ENCODE peak calls at places on chromosomes 11 and 22, in seven cellular contexts. K is A549; V is aorta; O is pancreas; Y is effector memory CD4-positive, alpha-beta T cell; N is heart left ventricle; U is GM23248. S is an unnamed sample. For H3K4me1, the result is how much of the 10 kb centered on the place peaks cover.

GRCh38 chr22:43044402-43044801 is 29.5 kb upstream of the PACSIN2 start:
- DNase-seq in K (no peak), V (no peak), O (no peak), Y (no peak), N (no peak), U (no peak), S (no peak)

GRCh38 chr11:83044958-83045712 is 26.6 kb downstream of the RAB30 start:
- DNase-seq in K (peak), V (no peak), O (no peak), Y (no peak), N (no peak), U (peak), S (peak)

GRCh38 chr22:47160781-47161520 is 398.5 kb downstream of the TBC1D22A start:
- DNase-seq in K (no peak), V (no peak), O (no peak), Y (no peak), N (peak), U (no peak), S (no peak)

GRCh38 chr11:130765951-130766649 is 150.2 kb downstream of the SNX19 start:
- DNase-seq in K (no peak), V (no peak), O (no peak), Y (no peak), N (no peak), U (peak), S (no peak)

GRCh38 chr11:35464308-35464707 is 45.0 kb upstream of the SLC1A2 start:
- DNase-seq in K (no peak), V (no peak), O (no peak), Y (no peak), N (no peak), U (peak), S (no peak)

GRCh38 chr11:73233211-73233610 is 15.1 kb downstream of the P2RY2 start:
- DNase-seq in K (no peak), V (peak), O (no peak), Y (no peak), N (no peak), U (no peak), S (no peak)

GRCh38 chr11:37182036-37182435 is 584.0 kb upstream of the RAG2 start:
- DNase-seq in K (no peak), V (no peak), O (no peak), Y (no peak), N (no peak), U (no peak), S (no peak)

GRCh38 chr11:121300972-121301699 is 8.6 kb downstream of the SC5D start:
- DNase-seq in K (no peak), V (no peak), O (no peak), Y (no peak), N (no peak), U (no peak), S (no peak)

GRCh38 chr11:68215524-68216170 is 2.6 kb upstream of the KMT5B start:
- DNase-seq in K (no peak), V (no peak), O (no peak), Y (no peak), N (no peak), U (no peak), S (no peak)

GRCh38 chr11:63888170-63889086 is 28.5 kb downstream of the RCOR2 start:
- DNase-seq in K (no peak), V (peak), O (peak), Y (peak), N (peak), U (peak), S (peak)

GRCh38 chr22:44686873-44687600 is 15.0 kb upstream of the PRR5 start:
- DNase-seq in K (no peak), V (no peak), O (no peak), Y (no peak), N (no peak), U (no peak), S (no peak)

GRCh38 chr22:21104126-21104691 is 58.5 kb downstream of the LRRC74B start:
- DNase-seq in K (no peak), V (no peak), O (no peak), Y (no peak), N (no peak), U (no peak), S (no peak)

GRCh38 chr11:65116370-65117205 is 913 bp downstream of the ZNHIT2 start:
- DNase-seq in K (no peak), V (no peak), O (peak), Y (peak), N (no peak), U (peak), S (peak)

GRCh38 chr11:70579376-70579955 is 181.1 kb downstream of the CTTN start:
- DNase-seq in K (no peak), V (no peak), O (no peak), Y (no peak), N (peak), U (no peak), S (no peak)

GRCh38 chr22:22342697-22343602 is 98.4 kb downstream of the VPREB1 start:
- DNase-seq in K (peak), V (no peak), O (peak), Y (peak), N (no peak), U (peak), S (peak)

GRCh38 chr11:130631119-130631518 is 182.7 kb downstream of the ADAMTS15 start:
- DNase-seq in K (peak), V (no peak), O (no peak), Y (no peak), N (no peak), U (peak), S (no peak)

GRCh38 chr11:119338318-119338890 is 2.3 kb downstream of the C1QTNF5 start:
- DNase-seq in K (peak), V (peak), O (peak), Y (peak), N (peak), U (peak), S (peak)

GRCh38 chr22:39243443-39244072 is 1.2 kb downstream of the PDGFB start:
- DNase-seq in K (peak), V (no peak), O (peak), Y (no peak), N (peak), U (no peak), S (no peak)

GRCh38 chr11:123677510-123677909 is 23.1 kb upstream of the SCN3B start:
- DNase-seq in K (no peak), V (no peak), O (no peak), Y (no peak), N (no peak), U (no peak), S (no peak)

GRCh38 chr11:74055938-74056337 is 47.1 kb upstream of the UCP3 start:
- DNase-seq in K (peak), V (no peak), O (no peak), Y (no peak), N (no peak), U (peak), S (no peak)

GRCh38 chr22:47433627-47434026 is 671.2 kb downstream of the TBC1D22A start:
- DNase-seq in K (no peak), V (no peak), O (no peak), Y (no peak), N (no peak), U (no peak), S (no peak)

GRCh38 chr22:27435839-27436581 is 365.5 kb downstream of the MN1 start:
- DNase-seq in K (no peak), V (peak), O (no peak), Y (no peak), N (peak), U (peak), S (no peak)

GRCh38 chr11:17643506-17644405 is 75.6 kb upstream of the MYOD1 start:
- DNase-seq in K (no peak), V (no peak), O (no peak), Y (no peak), N (no peak), U (no peak), S (no peak)

GRCh38 chr11:1890856-1891830 is 552 bp downstream of the PRR33 start:
- DNase-seq in K (no peak), V (no peak), O (no peak), Y (no peak), N (peak), U (no peak), S (no peak)

GRCh38 chr22:37741312-37741795 is 44.5 kb downstream of the TRIOBP start:
- DNase-seq in K (peak), V (peak), O (peak), Y (no peak), N (peak), U (peak), S (no peak)

GRCh38 chr22:42294034-42294985 is 23.9 kb upstream of the TCF20 start:
- DNase-seq in K (no peak), V (peak), O (peak), Y (no peak), N (no peak), U (peak), S (no peak)

GRCh38 chr11:123519797-123520193 is 89.7 kb downstream of the GRAMD1B start:
- DNase-seq in K (no peak), V (no peak), O (no peak), Y (no peak), N (no peak), U (no peak), S (no peak)

GRCh38 chr22:36329217-36330078 is 58.3 kb downstream of the MYH9 start:
- DNase-seq in K (peak), V (peak), O (peak), Y (peak), N (no peak), U (peak), S (peak)

GRCh38 chr22:36330127-36330526 is 57.6 kb downstream of the MYH9 start:
- DNase-seq in K (no peak), V (no peak), O (no peak), Y (no peak), N (no peak), U (peak), S (no peak)

GRCh38 chr22:36328635-36329216 is 59.0 kb downstream of the MYH9 start:
- DNase-seq in K (peak), V (peak), O (peak), Y (peak), N (no peak), U (peak), S (peak)

GRCh38 chr22:36326178-36327161 is 61.3 kb downstream of the MYH9 start:
- DNase-seq in K (no peak), V (no peak), O (no peak), Y (no peak), N (no peak), U (no peak), S (no peak)

GRCh38 chr22:36327922-36328551 is 59.7 kb downstream of the MYH9 start:
- DNase-seq in K (no peak), V (no peak), O (peak), Y (no peak), N (no peak), U (peak), S (no peak)
- H3K27ac ChIP-seq in K (peak), V (peak), O (peak), Y (peak), N (peak), U (peak), S (peak)

GRCh38 chr11:114098927-114099326 is 39.4 kb downstream of the ZBTB16 start:
- DNase-seq in K (no peak), V (no peak), O (peak), Y (no peak), N (no peak), U (no peak), S (no peak)

GRCh38 chr11:114092953-114093352 is 33.4 kb downstream of the ZBTB16 start:
- DNase-seq in K (no peak), V (no peak), O (no peak), Y (no peak), N (no peak), U (no peak), S (no peak)

GRCh38 chr11:114094516-114094915 is 35.0 kb downstream of the ZBTB16 start:
- DNase-seq in K (no peak), V (no peak), O (no peak), Y (no peak), N (no peak), U (no peak), S (no peak)

GRCh38 chr11:114092478-114092877 is 33.0 kb downstream of the ZBTB16 start:
- DNase-seq in K (no peak), V (no peak), O (no peak), Y (no peak), N (no peak), U (no peak), S (no peak)

DNA sequence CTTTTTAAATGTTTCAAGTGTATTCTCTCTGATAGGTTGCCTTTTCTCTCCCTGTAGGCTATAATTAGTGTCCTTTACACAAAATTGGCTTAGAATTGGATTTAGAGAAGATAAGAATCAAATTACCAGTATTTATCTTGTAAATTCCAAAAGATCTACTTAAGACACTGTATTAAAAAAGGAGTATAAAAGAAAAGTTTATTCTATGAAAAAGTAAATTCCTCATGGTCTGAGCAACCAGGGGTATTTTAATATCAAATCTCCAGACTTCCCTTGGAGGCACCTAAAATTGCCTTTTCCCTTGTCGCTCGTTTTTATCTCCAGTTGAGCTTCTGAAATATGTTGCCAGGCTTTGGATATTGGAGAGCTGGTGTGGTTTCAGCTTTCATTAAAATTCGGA is 36.4 kb downstream of the ZBTB16 start:
- DNase-seq in K (no peak), V (no peak), O (no peak), Y (no peak), N (no peak), U (no peak), S (no peak)
- H3K4me1 ChIP-seq in K (under half), V (under half), O (half or more), Y (under half), N (half or more), U (under half), S (under half)

GRCh38 chr11:9775393-9775780 is 111.5 kb downstream of the SWAP70 start:
- DNase-seq in K (no peak), V (no peak), O (no peak), Y (no peak), N (no peak), U (no peak), S (no peak)
- H3K27ac ChIP-seq in K (peak), V (no peak), O (no peak), Y (no peak), N (peak), U (peak), S (no peak)

GRCh38 chr11:57792870-57793269 is 31.3 kb downstream of the CTNND1 start:
- DNase-seq in K (peak), V (no peak), O (no peak), Y (no peak), N (no peak), U (no peak), S (no peak)
- H3K4me1 ChIP-seq in K (half or more), V (under half), O (under half), Y (under half), N (under half), U (under half), S (under half)

DNA sequence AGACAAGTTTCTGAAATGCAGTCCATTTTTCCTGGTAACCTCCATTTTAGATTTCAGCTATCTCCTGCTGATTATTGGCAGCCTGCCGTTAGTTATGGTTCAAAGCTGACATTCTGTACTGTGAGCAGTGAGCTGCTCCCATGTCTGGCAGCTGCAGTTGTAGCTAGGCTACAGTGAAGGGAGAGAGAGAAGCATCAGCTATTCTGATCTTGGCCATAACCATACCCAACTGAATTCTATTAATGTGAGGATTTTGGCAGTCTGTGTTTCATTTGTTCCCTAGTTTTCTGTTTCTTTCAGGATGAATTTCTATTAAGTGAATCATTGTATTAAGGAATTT is 33.4 kb downstream of the SIK2 start:
- DNase-seq in K (no peak), V (peak), O (no peak), Y (no peak), N (no peak), U (peak), S (no peak)
- H3K27ac ChIP-seq in K (no peak), V (no peak), O (peak), Y (no peak), N (peak), U (peak), S (no peak)

GRCh38 chr11:94673353-94673752 is 94.8 kb upstream of the AMOTL1 start:
- DNase-seq in K (no peak), V (no peak), O (no peak), Y (no peak), N (no peak), U (no peak), S (no peak)

GRCh38 chr11:94675239-94675638 is 92.9 kb upstream of the AMOTL1 start:
- DNase-seq in K (no peak), V (no peak), O (no peak), Y (no peak), N (no peak), U (no peak), S (no peak)

GRCh38 chr11:94671553-94672366 is 96.4 kb upstream of the AMOTL1 start:
- DNase-seq in K (no peak), V (no peak), O (no peak), Y (no peak), N (no peak), U (peak), S (no peak)

GRCh38 chr11:94674005-94674491 is 94.1 kb upstream of the AMOTL1 start:
- DNase-seq in K (no peak), V (no peak), O (no peak), Y (no peak), N (no peak), U (peak), S (no peak)

GRCh38 chr11:94672636-94673035 is 95.5 kb upstream of the AMOTL1 start:
- DNase-seq in K (no peak), V (no peak), O (no peak), Y (no peak), N (no peak), U (no peak), S (no peak)
- H3K4me1 ChIP-seq in K (under half), V (under half), O (under half), Y (under half), N (under half), U (under half), S (under half)

GRCh38 chr11:14620027-14620511 is 23.5 kb upstream of the PDE3B start:
- DNase-seq in K (no peak), V (no peak), O (no peak), Y (no peak), N (no peak), U (no peak), S (no peak)

GRCh38 chr11:14614223-14614622 is 29.4 kb upstream of the PDE3B start:
- DNase-seq in K (no peak), V (no peak), O (no peak), Y (no peak), N (no peak), U (no peak), S (no peak)

GRCh38 chr11:14617241-14618027 is 26.2 kb upstream of the PDE3B start:
- DNase-seq in K (no peak), V (no peak), O (no peak), Y (no peak), N (no peak), U (peak), S (no peak)

GRCh38 chr11:14619580-14619979 is 24.0 kb upstream of the PDE3B start:
- DNase-seq in K (no peak), V (no peak), O (no peak), Y (no peak), N (no peak), U (no peak), S (no peak)

GRCh38 chr11:14618060-14618459 is 25.5 kb upstream of the PDE3B start:
- DNase-seq in K (no peak), V (no peak), O (no peak), Y (no peak), N (no peak), U (no peak), S (no peak)
- H3K27ac ChIP-seq in K (no peak), V (no peak), O (no peak), Y (no peak), N (no peak), U (no peak), S (no peak)

DNA sequence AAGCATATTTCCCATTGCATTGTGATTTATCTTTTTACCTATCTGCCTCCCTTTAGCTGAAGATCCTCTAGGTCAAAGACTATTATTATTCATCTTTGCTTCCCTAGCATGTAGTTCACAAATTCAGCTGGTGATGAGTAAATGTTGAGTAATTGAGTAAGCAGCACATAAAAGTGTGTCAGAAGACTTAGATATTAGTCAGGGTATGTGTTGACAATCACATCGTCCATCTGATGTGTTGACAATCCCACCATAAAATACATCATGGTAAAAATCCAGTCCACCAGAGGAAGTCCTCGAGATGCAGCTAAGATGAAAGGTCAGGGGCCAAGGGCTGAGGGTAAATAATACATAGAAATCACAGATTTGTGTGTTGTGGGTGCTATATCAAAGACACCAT is 22.9 kb upstream of the ABTB2 start:
- DNase-seq in K (peak), V (no peak), O (no peak), Y (no peak), N (no peak), U (peak), S (no peak)
- H3K4me1 ChIP-seq in K (under half), V (under half), O (under half), Y (under half), N (under half), U (under half), S (under half)

DNA sequence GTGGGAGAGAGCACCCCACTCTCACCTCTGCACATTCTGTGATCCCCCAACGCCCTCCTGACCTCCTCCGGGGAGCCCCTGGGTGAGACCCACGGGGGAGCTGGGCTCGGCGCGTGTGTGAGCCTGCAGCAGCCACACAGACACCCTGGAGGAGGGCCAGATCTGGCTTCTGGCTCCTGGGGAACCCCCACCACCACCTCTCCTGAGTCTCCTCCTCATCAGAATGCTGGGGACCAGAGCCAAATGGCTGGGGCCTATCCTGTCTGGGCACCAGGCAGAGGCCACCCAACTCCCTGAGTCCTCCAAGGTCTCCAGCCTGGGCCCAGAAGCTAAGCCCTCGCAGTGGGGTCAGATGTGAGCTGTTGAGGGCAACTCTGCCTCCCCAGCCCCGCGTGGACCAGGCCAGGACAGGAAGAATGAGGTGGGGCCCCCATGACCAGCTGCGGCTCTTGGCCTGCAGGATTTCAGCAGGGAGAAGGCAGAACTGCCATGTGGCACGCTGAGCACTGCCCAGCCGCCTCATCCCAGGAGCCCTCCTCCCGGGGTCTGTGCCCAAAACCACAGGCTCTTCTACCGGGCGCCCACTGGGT is 5.5 kb upstream of the PIM3 start:
- DNase-seq in K (no peak), V (peak), O (peak), Y (no peak), N (peak), U (no peak), S (no peak)
- H3K27ac ChIP-seq in K (peak), V (no peak), O (peak), Y (no peak), N (peak), U (no peak), S (no peak)